ENCODE peak calls at places on chromosomes 2 and 18, in four cellular contexts. I is AG04449, L is HFFc6, K is neural crest cell. Z is an unnamed sample.

GRCh38 chr2:238969857-238970256 is 122.0 kb downstream of the TWIST2 start:
- DNase-seq in I (no peak), L (no peak), K (no peak), Z (no peak)

GRCh38 chr2:200329798-200330197 is 23.3 kb downstream of the SPATS2L start:
- DNase-seq in I (no peak), L (no peak), K (no peak), Z (no peak)

GRCh38 chr2:239190921-239191885 is 209.6 kb downstream of the HDAC4 start:
- DNase-seq in I (no peak), L (no peak), K (no peak), Z (no peak)

GRCh38 chr2:167264380-167264779 is 376.1 kb downstream of the XIRP2 start:
- DNase-seq in I (no peak), L (no peak), K (no peak), Z (no peak)

GRCh38 chr2:53755022-53755630 is 12.5 kb upstream of the CHAC2 start:
- DNase-seq in I (no peak), L (no peak), K (no peak), Z (no peak)

GRCh38 chr2:168810235-168810634 is 7.8 kb downstream of the NOSTRIN start:
- DNase-seq in I (no peak), L (no peak), K (no peak), Z (no peak)

GRCh38 chr2:8849322-8849721 is 11.9 kb upstream of the KIDINS220 start:
- DNase-seq in I (peak), L (no peak), K (no peak), Z (peak)

GRCh38 chr2:9909106-9909505 is 42.4 kb upstream of the GRHL1 start:
- DNase-seq in I (no peak), L (no peak), K (no peak), Z (peak)

DNA sequence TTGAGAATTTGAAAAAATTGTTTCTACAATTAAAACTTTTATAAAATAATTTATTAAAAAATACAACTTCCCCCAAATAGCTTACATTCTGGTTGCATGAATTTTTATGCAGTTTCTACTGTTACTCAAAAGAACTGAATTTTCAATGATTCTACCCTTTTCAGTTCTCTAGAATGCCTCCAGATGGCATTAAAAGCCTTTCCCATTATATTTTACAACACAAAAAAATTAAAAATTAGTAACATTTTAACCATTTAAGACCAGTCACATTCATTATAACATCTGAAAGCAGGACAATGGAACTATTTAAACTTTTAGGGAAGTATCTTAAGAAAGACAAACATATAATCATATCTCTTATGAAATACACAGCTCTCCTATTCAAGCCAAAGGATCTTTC is 236.0 kb upstream of the REV1 start:
- DNase-seq in I (no peak), L (no peak), K (no peak), Z (no peak)
- TF ChIP-seq CTCF in I (no peak), L (peak), K (peak), Z (peak)

DNA sequence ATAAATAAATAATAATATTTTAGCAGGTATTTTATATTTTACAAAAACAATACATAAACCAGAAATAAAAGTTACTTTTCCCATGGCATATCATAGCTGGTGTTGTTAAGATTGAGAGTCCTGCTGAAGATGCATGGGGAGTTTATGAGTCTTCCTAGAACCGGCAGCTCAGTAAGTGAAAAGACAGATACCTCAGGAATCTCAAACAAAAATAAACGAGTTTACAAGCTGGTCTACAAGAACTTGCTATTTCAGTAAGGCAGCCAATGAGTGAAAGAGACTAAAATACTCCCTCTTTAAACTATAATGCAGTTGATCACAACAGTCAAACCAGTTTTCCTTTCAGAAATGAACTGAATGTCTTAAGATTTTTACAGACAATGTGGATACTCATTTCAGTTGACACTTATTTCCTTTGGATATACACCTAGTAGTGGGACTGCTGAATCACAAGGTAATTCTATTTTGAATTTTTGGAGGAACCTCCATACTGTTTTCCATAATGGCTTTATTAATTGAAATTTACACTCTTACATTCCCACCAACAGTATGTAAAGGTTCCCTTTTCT is 8.9 kb downstream of the GAREM1 start:
- DNase-seq in I (no peak), L (no peak), K (no peak), Z (no peak)
- TF ChIP-seq CTCF in I (no peak), L (no peak), K (peak), Z (no peak)

GRCh38 chr2:44112096-44112495 is 56.6 kb upstream of the PPM1B start:
- DNase-seq in I (no peak), L (no peak), K (no peak), Z (no peak)

GRCh38 chr2:44107086-44107740 is 61.5 kb upstream of the PPM1B start:
- DNase-seq in I (no peak), L (no peak), K (no peak), Z (no peak)

GRCh38 chr2:44110444-44110843 is 58.2 kb upstream of the PPM1B start:
- DNase-seq in I (no peak), L (no peak), K (no peak), Z (no peak)

GRCh38 chr2:44104855-44105271 is 63.8 kb upstream of the PPM1B start:
- DNase-seq in I (no peak), L (no peak), K (no peak), Z (no peak)

GRCh38 chr2:44107974-44108373 is 60.7 kb upstream of the PPM1B start:
- DNase-seq in I (no peak), L (no peak), K (no peak), Z (no peak)
- TF ChIP-seq CTCF in I (no peak), L (no peak), K (no peak), Z (no peak)

DNA sequence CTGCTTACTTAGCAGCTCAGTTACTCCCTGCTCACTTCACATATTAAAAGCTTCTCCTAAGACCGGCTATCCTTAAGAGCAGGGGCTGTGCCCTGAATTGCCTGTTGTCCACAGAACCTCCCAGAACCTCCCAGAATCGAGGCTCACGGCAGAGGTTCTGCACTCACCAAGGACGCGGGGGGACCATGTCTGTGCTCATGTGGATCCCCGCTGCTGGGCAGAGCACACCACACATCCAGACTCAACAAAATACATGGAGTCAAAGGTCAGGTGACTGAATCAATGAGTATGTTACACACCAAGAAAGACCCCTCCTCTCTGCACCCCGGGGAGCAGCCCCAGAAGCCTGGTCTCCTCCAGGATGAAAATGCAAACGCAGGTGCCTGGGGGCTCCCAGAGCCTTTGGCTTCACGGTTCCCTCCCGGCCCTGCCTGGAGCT is 149.0 kb downstream of the MBP start:
- DNase-seq in I (no peak), L (no peak), K (no peak), Z (no peak)
- TF ChIP-seq CTCF in I (no peak), L (peak), K (no peak), Z (no peak)

DNA sequence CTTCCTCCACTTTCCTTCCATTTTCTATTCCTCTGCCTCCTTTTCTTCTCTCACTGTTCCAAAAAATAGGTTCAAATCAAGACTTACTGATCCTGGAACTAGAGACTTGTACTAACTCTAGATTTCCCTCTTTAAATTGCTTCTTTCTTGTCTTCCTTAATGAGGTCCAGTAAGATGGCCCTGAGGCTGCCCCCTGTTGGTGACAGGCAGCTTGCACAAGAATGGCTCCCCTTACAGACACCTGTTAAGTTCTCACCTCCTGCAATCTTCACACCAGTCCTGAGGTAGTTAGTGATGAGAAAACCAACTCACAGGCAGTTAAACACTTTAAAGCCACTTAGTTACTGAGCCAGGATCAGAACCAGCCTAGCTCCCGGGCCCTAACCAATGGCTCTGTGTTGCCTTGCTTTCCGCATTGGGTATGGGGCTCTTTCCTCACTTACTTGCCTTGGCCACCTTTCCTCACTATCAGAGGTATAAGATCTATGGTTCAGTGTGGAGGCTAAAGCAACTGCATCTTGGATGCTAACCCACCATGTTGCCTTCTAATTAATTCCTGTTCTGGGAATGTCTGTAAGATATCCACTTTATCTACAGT is 130.6 kb downstream of the AKAIN1 start:
- DNase-seq in I (no peak), L (no peak), K (no peak), Z (no peak)
- TF ChIP-seq CTCF in I (no peak), L (peak), K (peak), Z (no peak)

DNA sequence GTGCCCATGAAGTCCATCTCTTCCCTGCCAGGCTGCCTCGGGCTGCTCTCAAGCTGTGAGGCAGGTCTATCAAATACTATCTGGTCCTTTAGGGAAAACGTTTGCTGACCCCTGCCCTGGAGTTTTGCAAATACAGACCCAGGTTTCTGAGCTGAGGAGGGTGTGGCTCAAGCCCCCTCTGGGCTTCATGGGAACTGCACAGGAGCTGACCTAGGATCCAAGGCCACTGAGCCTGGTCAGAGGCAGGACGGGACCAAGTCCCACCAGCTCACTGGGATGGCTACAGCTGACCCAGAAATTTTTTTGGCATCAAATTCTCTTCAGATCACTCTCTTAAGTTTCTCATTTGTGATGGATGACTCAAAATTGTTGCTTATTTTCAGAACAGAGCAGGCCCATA is 14.1 kb downstream of the ZNF516 start:
- DNase-seq in I (no peak), L (no peak), K (no peak), Z (no peak)
- TF ChIP-seq CTCF in I (no peak), L (peak), K (peak), Z (peak)

GRCh38 chr2:170733821-170734600 is 18.9 kb downstream of the SP5 start:
- DNase-seq in I (no peak), L (no peak), K (no peak), Z (no peak)

GRCh38 chr2:170737821-170738220 is 22.7 kb downstream of the SP5 start:
- DNase-seq in I (no peak), L (no peak), K (no peak), Z (no peak)

GRCh38 chr2:170739048-170739447 is 23.9 kb downstream of the SP5 start:
- DNase-seq in I (peak), L (peak), K (no peak), Z (peak)

GRCh38 chr2:170737406-170737805 is 22.3 kb downstream of the SP5 start:
- DNase-seq in I (no peak), L (no peak), K (no peak), Z (no peak)

DNA sequence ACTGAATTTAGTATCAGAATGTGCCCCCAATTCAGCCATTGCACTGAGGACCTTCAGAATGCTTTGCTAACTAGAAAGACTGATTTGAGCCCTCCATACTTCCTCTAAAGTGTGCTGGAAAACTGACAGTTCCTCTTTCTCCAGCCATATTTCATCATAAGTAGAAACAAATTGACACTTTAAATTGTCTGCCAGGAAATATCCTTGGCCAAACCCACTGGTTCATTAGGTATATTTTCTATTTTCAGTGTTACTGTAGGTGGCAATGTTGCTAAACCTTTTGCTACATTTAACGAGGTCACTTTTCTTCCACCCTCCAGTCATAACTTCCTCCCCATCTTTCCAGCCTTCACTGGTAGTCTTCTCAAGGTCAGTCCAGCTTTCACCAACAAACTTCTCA is 21.5 kb downstream of the SP5 start:
- DNase-seq in I (no peak), L (no peak), K (no peak), Z (no peak)
- TF ChIP-seq CTCF in I (no peak), L (no peak), K (no peak), Z (no peak)

Z was measured in AG09309.